ENCODE peak calls at places on chromosome 16, in ten cellular contexts. N is stomach, V is HL-60, H is HCT116, B is brain microvascular endothelial cell, Z is astrocyte of the cerebellum, D is BJ, W is activated B cell treated with CpG ODN at 0.5 μM for 24 hours, T is heart left ventricle, A is ascending aorta. L is an unnamed sample.

GRCh38 chr16:49596119-49596518 is 222.5 kb downstream of the C16orf78 start:
- DNase-seq in D (no peak), Z (peak), N (peak), T (no peak), A (peak), B (peak), W (no peak), H (no peak), V (no peak), L (no peak)

GRCh38 chr16:86181526-86181925 is 282.6 kb downstream of the IRF8 start:
- DNase-seq in Z (no peak), V (no peak), N (no peak), T (no peak), H (no peak), W (no peak), B (no peak), D (no peak), A (no peak), L (no peak)

GRCh38 chr16:75965504-75966374 is 239.4 kb upstream of the CPHXL start:
- DNase-seq in N (no peak), H (no peak), Z (no peak), W (no peak), B (no peak), T (no peak), D (no peak), V (no peak), A (no peak), L (no peak)

GRCh38 chr16:73176577-73177013 is 128.7 kb upstream of the ZFHX3 start:
- DNase-seq in H (peak), W (no peak), N (no peak), Z (peak), B (peak), T (no peak), A (peak), V (no peak), D (peak), L (no peak)

GRCh38 chr16:85245307-85246172 is 133.3 kb upstream of the CIBAR2 start:
- DNase-seq in H (peak), B (peak), V (peak), D (no peak), A (peak), Z (no peak), N (peak), W (no peak), T (peak), L (peak)

GRCh38 chr16:18855196-18855595 is 53.8 kb upstream of the ARL6IP1 start:
- DNase-seq in N (no peak), A (no peak), B (no peak), D (no peak), T (no peak), V (no peak), H (no peak), Z (no peak), W (no peak), L (no peak)

GRCh38 chr16:68884867-68885266 is 41.5 kb downstream of the TANGO6 start:
- DNase-seq in T (no peak), W (no peak), Z (no peak), A (no peak), H (no peak), B (no peak), V (no peak), N (no peak), D (no peak), L (no peak)

GRCh38 chr16:4572715-4573114 is 16.6 kb downstream of the C16orf96 start:
- DNase-seq in B (no peak), D (no peak), Z (no peak), H (no peak), A (no peak), V (no peak), N (no peak), W (no peak), T (no peak), L (no peak)

GRCh38 chr16:11393366-11393765 is 48.1 kb downstream of the RMI2 start:
- DNase-seq in A (no peak), W (no peak), D (no peak), N (no peak), B (no peak), Z (no peak), V (no peak), H (no peak), T (peak), L (no peak)

GRCh38 chr16:10749680-10750035 is 6.0 kb downstream of the NUBP1 start:
- DNase-seq in N (no peak), Z (no peak), W (no peak), T (peak), D (no peak), V (no peak), B (no peak), A (no peak), H (no peak), L (no peak)

GRCh38 chr16:10827691-10828341 is 9.2 kb upstream of the TVP23A start:
- DNase-seq in H (no peak), W (no peak), A (peak), N (peak), B (peak), D (peak), Z (peak), V (no peak), T (peak), L (no peak)

GRCh38 chr16:22370038-22370541 is 4.3 kb downstream of the CDR2 start:
- DNase-seq in Z (no peak), A (no peak), T (no peak), D (peak), B (no peak), W (no peak), V (no peak), N (no peak), H (no peak), L (no peak)

GRCh38 chr16:396605-397004 is 394 bp upstream of the NME4 start:
- DNase-seq in Z (no peak), B (peak), A (no peak), D (no peak), V (peak), N (no peak), T (peak), W (no peak), H (no peak), L (peak)

GRCh38 chr16:558298-559020 is 1.7 kb upstream of the PRR35 start:
- DNase-seq in W (no peak), H (no peak), A (no peak), V (no peak), D (no peak), N (no peak), Z (no peak), T (peak), B (no peak), L (no peak)

GRCh38 chr16:3999479-3999868 is 116.8 kb downstream of the ADCY9 start:
- DNase-seq in D (peak), N (no peak), H (no peak), A (peak), T (peak), B (peak), V (no peak), Z (peak), W (no peak), L (peak)

GRCh38 chr16:4687946-4688673 is 5.3 kb upstream of the NUDT16L1 start:
- DNase-seq in T (peak), Z (no peak), H (no peak), D (no peak), W (no peak), N (no peak), V (no peak), A (no peak), B (no peak), L (no peak)

GRCh38 chr16:88810166-88810867 is 1.4 kb downstream of the APRT start:
- DNase-seq in Z (no peak), A (no peak), N (no peak), W (no peak), B (no peak), D (no peak), V (no peak), T (peak), H (no peak), L (no peak)

GRCh38 chr16:51374346-51374745 is 223.3 kb upstream of the SALL1 start:
- DNase-seq in D (peak), W (no peak), Z (peak), N (no peak), B (peak), V (no peak), A (no peak), T (no peak), H (no peak), L (no peak)

GRCh38 chr16:74107795-74108610 is 188.6 kb upstream of the PSMD7 start:
- DNase-seq in H (peak), A (no peak), Z (no peak), W (no peak), B (peak), N (peak), D (no peak), V (no peak), T (peak), L (peak)

GRCh38 chr16:78134944-78135619 is 35.6 kb downstream of the WWOX start:
- DNase-seq in N (no peak), T (no peak), W (no peak), B (no peak), V (no peak), A (no peak), H (no peak), D (no peak), Z (no peak), L (no peak)

GRCh38 chr16:19382887-19383816 is 34.5 kb upstream of the TMC5 start:
- DNase-seq in W (no peak), Z (no peak), T (no peak), B (no peak), H (no peak), N (peak), D (no peak), A (no peak), V (no peak), L (no peak)

GRCh38 chr16:67537636-67538591 is 9.3 kb downstream of the RIPOR1 start:
- DNase-seq in D (no peak), T (peak), W (peak), H (no peak), B (no peak), A (no peak), Z (no peak), N (peak), V (no peak), L (peak)

GRCh38 chr16:65667013-65667578 is 545.2 kb upstream of the CDH11 start:
- DNase-seq in D (no peak), H (no peak), A (no peak), T (no peak), B (peak), Z (peak), N (no peak), W (no peak), V (no peak), L (no peak)

GRCh38 chr16:676565-677297 is 1.3 kb downstream of the RHBDL1 start:
- DNase-seq in B (no peak), W (no peak), A (no peak), D (no peak), T (no peak), H (no peak), V (no peak), Z (no peak), N (peak), L (no peak)

GRCh38 chr16:50521246-50521900 is 26.8 kb upstream of the NKD1 start:
- DNase-seq in H (no peak), N (peak), B (no peak), T (no peak), A (peak), D (no peak), Z (no peak), V (no peak), W (no peak), L (no peak)

GRCh38 chr16:19437280-19437679 is 19.6 kb downstream of the TMC5 start:
- DNase-seq in T (no peak), D (no peak), A (no peak), Z (no peak), V (no peak), B (no peak), W (no peak), N (peak), H (no peak), L (no peak)

GRCh38 chr16:28087675-28088285 is 24.3 kb upstream of the GSG1L start:
- DNase-seq in Z (no peak), B (no peak), N (no peak), D (no peak), T (no peak), A (no peak), H (no peak), W (no peak), V (no peak), L (no peak)

GRCh38 chr16:58111331-58111627 is 17.9 kb downstream of the CFAP20 start:
- DNase-seq in D (no peak), T (no peak), H (no peak), V (no peak), Z (no peak), W (no peak), A (no peak), N (no peak), B (no peak), L (no peak)

GRCh38 chr16:17343028-17343427 is 127.7 kb downstream of the XYLT1 start:
- DNase-seq in V (peak), A (no peak), D (no peak), T (no peak), N (no peak), H (no peak), B (no peak), Z (no peak), W (no peak), L (no peak)

GRCh38 chr16:11089504-11090124 is 145.2 kb downstream of the CLEC16A start:
- DNase-seq in D (no peak), V (no peak), H (no peak), Z (no peak), W (no peak), B (no peak), N (peak), T (no peak), A (no peak), L (no peak)

GRCh38 chr16:88012360-88012759 is 61.1 kb downstream of the BANP start:
- DNase-seq in D (no peak), B (no peak), Z (no peak), T (no peak), H (no peak), N (peak), W (no peak), V (no peak), A (no peak), L (no peak)

GRCh38 chr16:30914849-30915248 is 8.5 kb upstream of the FBXL19 start:
- DNase-seq in Z (no peak), W (no peak), B (no peak), T (no peak), D (no peak), A (no peak), V (no peak), H (no peak), N (no peak), L (no peak)

GRCh38 chr16:72646615-72647014 is 401.3 kb downstream of the ZFHX3 start:
- DNase-seq in N (no peak), A (no peak), Z (no peak), D (no peak), B (no peak), V (no peak), T (no peak), W (no peak), H (no peak), L (no peak)

GRCh38 chr16:16988963-16989362 is 481.8 kb downstream of the XYLT1 start:
- DNase-seq in D (no peak), T (no peak), A (no peak), N (no peak), W (no peak), Z (no peak), H (no peak), B (no peak), V (no peak), L (no peak)

GRCh38 chr16:54121084-54121483 is 165.5 kb downstream of the IRX3 start:
- DNase-seq in A (no peak), V (no peak), B (no peak), T (no peak), H (no peak), W (no peak), D (no peak), Z (no peak), N (no peak), L (no peak)

GRCh38 chr16:89721644-89722391 is 481 bp downstream of the ZNF276 start:
- DNase-seq in D (no peak), B (peak), Z (no peak), V (no peak), N (peak), W (peak), A (peak), T (peak), H (no peak), L (peak)

GRCh38 chr16:79418588-79418987 is 181.9 kb downstream of the MAF start:
- DNase-seq in N (no peak), T (no peak), D (no peak), B (no peak), A (no peak), Z (no peak), W (no peak), V (no peak), H (no peak), L (no peak)

GRCh38 chr16:79419148-79419547 is 181.4 kb downstream of the MAF start:
- DNase-seq in A (no peak), B (no peak), Z (no peak), V (no peak), H (no peak), D (no peak), T (no peak), W (no peak), N (no peak), L (no peak)

GRCh38 chr16:79422061-79422460 is 178.5 kb downstream of the MAF start:
- DNase-seq in T (no peak), W (no peak), N (no peak), B (no peak), H (no peak), Z (no peak), A (no peak), D (no peak), V (no peak), L (no peak)

GRCh38 chr16:79415983-79416641 is 184.4 kb downstream of the MAF start:
- DNase-seq in W (no peak), D (no peak), Z (no peak), H (no peak), B (no peak), V (no peak), N (no peak), A (no peak), T (no peak), L (no peak)

DNA sequence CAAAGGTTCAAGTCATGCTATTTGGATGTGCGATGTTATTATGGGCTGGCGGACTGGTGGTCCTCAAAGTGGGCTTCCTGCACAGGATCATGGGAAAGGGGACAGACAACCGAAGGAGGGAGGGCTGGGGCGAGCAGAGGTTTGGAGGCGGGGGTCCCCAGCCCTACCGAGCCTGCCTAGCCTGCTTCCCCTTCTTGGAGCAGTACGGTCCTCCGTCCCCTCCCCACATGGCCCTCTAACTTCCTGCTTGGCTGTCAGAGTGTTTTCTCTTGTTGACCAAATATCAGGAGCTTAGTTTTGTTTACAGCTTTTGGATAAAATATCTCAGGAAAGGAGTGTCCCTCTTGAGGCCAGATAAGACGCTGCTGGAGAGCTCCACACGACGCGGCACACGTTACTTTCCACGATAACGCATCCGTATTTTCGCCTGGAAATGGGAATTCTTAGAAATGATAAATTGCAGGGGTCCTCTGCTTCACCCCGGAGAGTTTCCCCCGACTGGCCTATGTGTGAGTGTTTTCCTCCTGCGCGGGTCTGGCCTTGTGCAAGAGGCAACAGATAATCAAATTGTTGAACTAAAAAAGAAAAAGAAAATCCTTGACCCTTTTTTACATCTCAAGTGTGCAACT is 183.0 kb downstream of the MAF start:
- DNase-seq in D (no peak), T (no peak), H (no peak), A (no peak), N (no peak), B (no peak), V (no peak), W (no peak), Z (no peak), L (no peak)
- TF ChIP-seq CTCF in D (no peak), T (no peak), H (no peak), A (no peak), N (no peak), B (no peak), V (no peak), W (no peak), Z (no peak), L (no peak)

DNA sequence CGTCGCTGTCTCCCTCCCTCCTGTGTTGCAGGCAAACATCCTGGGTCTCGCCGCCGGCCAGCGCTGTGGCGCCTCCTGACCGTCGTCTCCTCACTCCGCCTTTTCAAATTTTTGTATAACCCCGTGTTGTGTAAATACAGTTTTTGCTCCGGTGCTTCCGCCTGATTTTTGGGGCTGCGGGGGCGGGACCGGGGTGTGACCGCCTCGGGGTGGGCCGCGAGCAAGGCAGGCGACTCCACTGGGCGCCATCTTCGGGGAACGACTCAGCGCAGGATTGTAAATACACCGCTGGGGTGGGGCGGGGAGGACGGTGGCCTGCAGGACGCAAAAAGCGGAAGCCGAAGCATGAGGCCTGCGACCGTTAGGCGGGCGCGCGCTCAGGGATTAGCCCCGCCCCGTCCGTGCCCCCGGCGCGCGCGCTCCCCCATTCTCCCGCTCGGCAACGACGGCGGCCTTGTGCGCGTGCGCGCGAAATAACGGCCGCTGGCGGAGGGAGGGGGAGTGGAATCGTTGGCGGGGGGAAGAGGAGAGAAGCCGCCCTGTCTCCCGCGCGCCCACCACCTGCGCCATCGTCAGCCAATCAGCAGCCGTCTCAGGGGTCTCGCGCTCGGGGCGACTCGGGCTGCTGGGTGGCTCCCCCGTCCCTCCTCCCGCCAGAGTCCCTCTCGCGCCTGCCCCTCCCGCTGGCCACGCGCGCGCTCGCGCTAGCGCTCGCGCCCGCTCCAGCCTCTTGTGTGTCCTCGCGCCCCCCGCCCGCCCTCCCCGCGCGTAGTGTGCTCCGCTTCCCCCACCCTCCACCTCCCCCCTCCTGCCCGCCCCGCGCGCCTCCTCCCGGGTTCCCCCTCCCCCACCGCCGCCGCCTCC is 865 bp upstream of the MAZ start:
- DNase-seq in W (peak), B (peak), H (peak), D (peak), V (peak), A (peak), N (peak), Z (peak), T (peak), L (peak)
- TF ChIP-seq CTCF in W (no peak), B (peak), H (no peak), D (no peak), V (no peak), A (peak), N (no peak), Z (peak), T (no peak), L (no peak)

GRCh38 chr16:81882559-81882958 is 103.5 kb downstream of the PLCG2 start:
- DNase-seq in Z (no peak), N (no peak), W (no peak), V (no peak), D (no peak), A (no peak), T (no peak), H (no peak), B (no peak), L (no peak)

GRCh38 chr16:81880816-81881215 is 101.7 kb downstream of the PLCG2 start:
- DNase-seq in N (no peak), T (no peak), A (no peak), V (no peak), D (no peak), Z (no peak), W (no peak), B (no peak), H (no peak), L (no peak)

GRCh38 chr16:81881228-81881627 is 102.1 kb downstream of the PLCG2 start:
- DNase-seq in D (no peak), V (no peak), N (no peak), H (no peak), Z (no peak), W (no peak), A (no peak), B (no peak), T (no peak), L (no peak)

GRCh38 chr16:81878529-81878928 is 99.4 kb downstream of the PLCG2 start:
- DNase-seq in T (no peak), N (no peak), Z (no peak), H (no peak), A (no peak), B (no peak), D (no peak), V (no peak), W (no peak), L (no peak)

DNA sequence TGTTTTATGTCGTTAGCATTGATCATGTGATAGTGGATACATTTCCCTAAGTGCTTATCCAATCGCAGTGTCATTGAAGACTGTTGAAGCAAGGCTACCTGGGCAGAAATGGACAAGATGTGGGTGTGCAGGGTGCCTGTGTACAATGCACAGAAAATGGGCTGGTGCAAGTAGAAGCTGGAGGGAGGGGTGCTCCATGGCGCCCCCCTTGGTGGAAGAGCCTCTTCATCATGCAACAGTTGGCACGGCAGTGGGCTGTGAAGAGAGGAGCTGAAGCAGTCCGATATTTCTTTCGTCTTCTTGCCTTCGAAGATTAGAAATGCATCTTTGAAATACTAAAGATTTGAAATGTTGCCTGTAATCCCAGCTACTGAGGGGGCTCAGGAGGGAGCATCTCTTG is 100.5 kb downstream of the PLCG2 start:
- DNase-seq in W (no peak), D (no peak), Z (no peak), A (no peak), H (no peak), T (no peak), V (no peak), B (no peak), N (no peak), L (no peak)
- TF ChIP-seq CTCF in W (no peak), D (no peak), Z (peak), A (no peak), H (peak), T (no peak), V (no peak), B (peak), N (no peak), L (no peak)

GRCh38 chr16:56871172-56871593 is 6.2 kb downstream of the SLC12A3 start:
- DNase-seq in V (no peak), H (no peak), Z (no peak), T (no peak), N (peak), B (peak), A (no peak), D (no peak), W (peak), L (no peak)
- TF ChIP-seq CTCF in V (no peak), H (no peak), Z (no peak), T (no peak), N (no peak), B (no peak), A (no peak), D (no peak), W (no peak), L (no peak)